ENCODE peak calls at places on chromosomes 1 and 21, in five cellular contexts. P is transverse colon, B is foreskin keratinocyte, I is HCT116, A is adrenal gland. T is an unnamed sample.

GRCh38 chr1:39076127-39076798 is 50.1 kb downstream of the NDUFS5 start:
- DNase-seq in P (peak), B (peak), I (no peak), A (peak), T (no peak)

GRCh38 chr1:157154940-157155514 is 16.8 kb upstream of the ETV3 start:
- DNase-seq in P (peak), B (peak), I (no peak), A (peak), T (no peak)

GRCh38 chr1:23673086-23673813 is 18.4 kb upstream of the RPL11 start:
- DNase-seq in P (peak), B (peak), I (no peak), A (peak), T (no peak)

GRCh38 chr21:46111193-46111571 is 13.3 kb downstream of the COL6A2 start:
- DNase-seq in P (no peak), B (no peak), I (no peak), A (no peak), T (no peak)

GRCh38 chr1:16905112-16905855 is 9.5 kb downstream of the RNU1-2 start:
- DNase-seq in P (peak), B (peak), I (peak), A (peak), T (no peak)

GRCh38 chr1:147760481-147761260 is at the start of gene GJA5:
- DNase-seq in P (no peak), B (peak), I (no peak), A (no peak), T (no peak)

GRCh38 chr21:43785134-43785533 is 4.2 kb upstream of the RRP1 start:
- DNase-seq in P (no peak), B (no peak), I (no peak), A (no peak), T (no peak)

GRCh38 chr1:52727114-52727586 is 897 bp downstream of the ZYG11B start:
- DNase-seq in P (peak), B (no peak), I (no peak), A (no peak), T (no peak)

GRCh38 chr1:93768380-93768863 is 86.8 kb upstream of the BCAR3 start:
- DNase-seq in P (no peak), B (no peak), I (no peak), A (no peak), T (no peak)

GRCh38 chr1:8962812-8963669 is 17.4 kb downstream of the CA6 start:
- DNase-seq in P (peak), B (no peak), I (peak), A (peak), T (no peak)
- H3K27ac ChIP-seq in P (no peak), B (no peak), I (no peak), A (no peak), T (no peak)

GRCh38 chr1:59704721-59705120 is 110.0 kb upstream of the HOOK1 start:
- DNase-seq in P (no peak), B (no peak), I (no peak), A (no peak), T (no peak)

GRCh38 chr1:59709333-59709732 is 105.4 kb upstream of the HOOK1 start:
- DNase-seq in P (no peak), B (no peak), I (no peak), A (no peak), T (no peak)

GRCh38 chr1:59703918-59704378 is 110.8 kb upstream of the HOOK1 start:
- DNase-seq in P (no peak), B (no peak), I (no peak), A (peak), T (no peak)

GRCh38 chr1:59705849-59706599 is 108.7 kb upstream of the HOOK1 start:
- DNase-seq in P (no peak), B (peak), I (no peak), A (no peak), T (no peak)

GRCh38 chr1:59707216-59707615 is 107.5 kb upstream of the HOOK1 start:
- DNase-seq in P (peak), B (peak), I (peak), A (peak), T (no peak)
- H3K27ac ChIP-seq in P (peak), B (peak), I (no peak), A (peak), T (no peak)

DNA sequence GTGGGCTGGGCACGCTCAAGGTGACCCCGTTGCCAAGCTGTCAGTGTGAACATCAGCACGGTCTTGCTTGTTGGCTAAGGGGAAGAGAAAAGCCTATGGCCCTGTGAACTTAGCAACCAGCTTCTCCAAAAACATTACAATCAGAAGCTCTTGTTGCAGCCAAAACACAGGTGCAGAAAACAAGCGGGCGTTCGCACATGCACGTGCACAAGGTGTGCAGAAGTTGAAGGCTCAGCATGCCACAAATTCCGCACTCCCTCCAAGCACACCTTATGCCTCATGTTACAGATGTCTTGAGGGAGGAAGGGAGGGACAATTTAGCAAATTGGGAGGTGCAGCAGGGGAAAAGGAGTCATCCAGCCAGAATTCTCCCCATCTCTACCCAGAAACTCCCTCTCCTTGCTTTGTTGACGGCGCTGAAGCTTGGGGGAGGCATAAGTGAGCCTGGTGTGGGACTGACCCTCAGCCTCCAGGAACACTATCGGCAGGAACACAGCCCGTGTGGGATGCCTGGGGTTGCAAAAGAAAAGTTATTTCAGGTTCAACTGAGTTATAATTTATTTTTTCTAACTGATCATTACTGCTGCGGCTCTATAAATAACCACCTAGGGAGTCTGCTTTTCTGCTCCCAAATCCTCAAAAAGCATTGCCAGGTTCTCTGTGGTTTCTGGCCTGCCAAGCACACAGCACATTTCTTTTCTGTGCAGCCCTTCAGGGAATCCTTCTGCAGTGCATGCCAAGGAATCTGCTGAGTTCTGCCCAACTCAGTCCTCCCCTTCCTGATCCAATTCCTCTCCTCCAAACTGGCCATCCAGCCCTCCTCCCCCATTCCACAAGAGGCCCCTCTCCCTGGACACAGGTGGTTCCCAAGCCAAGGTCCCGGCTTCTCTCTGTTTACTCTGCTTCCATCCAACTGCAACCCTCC is 62.1 kb downstream of the HIVEP3 start:
- DNase-seq in P (no peak), B (no peak), I (no peak), A (no peak), T (no peak)
- H3K27ac ChIP-seq in P (no peak), B (no peak), I (no peak), A (no peak), T (no peak)

GRCh38 chr1:113938192-113938591 is 9.1 kb downstream of the HIPK1 start:
- DNase-seq in P (no peak), B (no peak), I (no peak), A (no peak), T (no peak)

GRCh38 chr1:113942527-113942926 is 13.4 kb downstream of the HIPK1 start:
- DNase-seq in P (no peak), B (no peak), I (no peak), A (no peak), T (no peak)

GRCh38 chr1:113940365-113941244 is 11.5 kb downstream of the HIPK1 start:
- DNase-seq in P (peak), B (no peak), I (no peak), A (no peak), T (no peak)

GRCh38 chr1:113943028-113943811 is 14.1 kb downstream of the HIPK1 start:
- DNase-seq in P (no peak), B (no peak), I (no peak), A (no peak), T (no peak)

GRCh38 chr1:113941245-113941559 is 12.1 kb downstream of the HIPK1 start:
- DNase-seq in P (no peak), B (no peak), I (no peak), A (peak), T (no peak)
- H3K27ac ChIP-seq in P (no peak), B (no peak), I (no peak), A (no peak), T (no peak)

DNA sequence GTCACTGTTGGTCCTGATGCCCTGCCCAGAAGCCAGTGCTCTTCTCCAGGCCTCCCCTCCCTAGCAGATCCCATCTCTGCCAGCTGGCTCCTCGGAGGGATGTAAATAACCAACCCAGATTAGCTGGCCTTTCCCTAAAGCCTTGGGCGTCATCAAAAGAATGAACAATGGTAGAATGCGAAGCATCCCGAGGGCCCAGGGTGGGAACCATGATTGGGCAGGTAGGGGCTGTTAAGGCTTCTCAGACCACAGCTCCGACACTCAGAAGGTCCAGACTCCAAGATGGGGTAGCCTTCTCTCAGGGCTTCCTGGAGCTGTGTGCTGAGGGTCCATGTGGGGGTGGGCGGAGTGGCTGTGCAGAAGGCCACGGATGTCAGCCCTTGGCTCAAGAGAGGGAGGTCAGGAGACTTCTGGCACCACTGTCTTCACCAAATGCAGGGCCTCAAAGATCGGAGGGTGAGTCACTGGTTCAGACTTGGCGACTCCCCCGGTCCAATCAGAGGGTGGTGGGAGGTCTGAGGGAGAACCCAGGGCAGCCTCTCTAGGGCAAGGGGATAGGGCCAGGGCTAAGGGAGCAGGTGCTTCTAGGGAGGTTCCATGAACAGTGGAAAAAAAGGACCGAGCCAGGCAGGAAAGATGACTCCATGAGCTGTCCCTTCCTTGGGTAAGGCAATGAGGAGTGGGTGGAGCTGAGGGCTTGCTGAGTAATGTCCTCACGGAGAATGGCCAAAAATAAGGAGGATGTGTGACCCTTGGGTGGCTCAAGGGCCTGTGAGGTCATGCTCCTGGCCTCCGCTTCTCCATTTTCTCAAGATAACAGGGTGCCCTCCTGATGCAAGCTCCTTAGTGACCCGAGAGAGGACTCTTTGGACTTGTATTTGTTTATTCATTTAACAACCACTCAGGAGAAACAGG is 58.4 kb upstream of the EPS8L3 start:
- DNase-seq in P (no peak), B (no peak), I (no peak), A (peak), T (no peak)
- H3K27ac ChIP-seq in P (peak), B (no peak), I (no peak), A (peak), T (no peak)

GRCh38 chr21:16280731-16281130 is 550.9 kb downstream of the USP25 start:
- DNase-seq in P (no peak), B (no peak), I (no peak), A (no peak), T (no peak)

GRCh38 chr21:16285646-16286223 is 556.0 kb downstream of the USP25 start:
- DNase-seq in P (no peak), B (no peak), I (no peak), A (no peak), T (no peak)

DNA sequence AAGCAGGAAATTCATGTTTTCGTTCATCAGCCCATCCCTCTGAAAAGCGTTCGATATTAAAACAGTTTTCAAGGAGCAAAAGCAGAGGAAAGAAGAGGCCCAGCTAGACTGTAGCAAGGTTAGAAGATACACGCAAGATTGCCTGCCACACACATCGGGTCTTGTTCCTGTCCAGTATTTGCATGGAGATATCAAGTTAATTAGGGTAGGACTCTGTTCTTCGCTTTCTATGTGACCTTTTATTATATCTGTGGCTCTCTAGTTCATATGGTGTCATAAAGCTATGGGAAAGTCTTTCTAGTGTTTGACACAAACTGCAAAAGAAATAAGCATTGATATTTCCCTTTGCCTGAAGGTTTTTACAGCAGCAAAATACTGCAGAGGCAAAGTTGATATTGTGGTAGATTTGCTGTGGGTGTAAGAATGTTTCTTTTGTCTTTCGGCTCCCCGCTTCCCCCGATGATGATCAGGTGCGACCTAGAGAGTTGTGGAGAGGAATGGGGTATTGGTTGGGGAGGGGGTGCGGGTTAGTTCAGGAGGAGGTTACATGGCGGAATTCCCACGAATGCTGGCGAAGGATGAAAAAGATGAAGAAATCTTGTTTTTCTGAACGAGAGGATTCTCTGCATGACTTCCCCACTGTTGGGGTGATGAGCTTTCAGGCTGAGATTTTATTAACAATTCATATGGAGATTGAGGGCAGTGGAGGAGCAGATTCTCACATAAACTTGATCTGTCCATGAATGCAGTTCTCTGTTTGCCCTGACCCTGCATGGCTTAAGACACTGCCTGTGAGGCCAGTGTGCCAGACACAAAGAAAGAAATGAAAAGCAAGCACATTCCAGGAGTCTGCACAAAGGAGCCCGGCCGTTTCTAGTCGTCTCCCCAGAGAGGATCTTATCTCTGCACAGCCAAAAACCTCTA is 550.1 kb downstream of the USP25 start:
- DNase-seq in P (no peak), B (no peak), I (no peak), A (peak), T (peak)
- H3K27ac ChIP-seq in P (peak), B (no peak), I (no peak), A (peak), T (peak)

DNA sequence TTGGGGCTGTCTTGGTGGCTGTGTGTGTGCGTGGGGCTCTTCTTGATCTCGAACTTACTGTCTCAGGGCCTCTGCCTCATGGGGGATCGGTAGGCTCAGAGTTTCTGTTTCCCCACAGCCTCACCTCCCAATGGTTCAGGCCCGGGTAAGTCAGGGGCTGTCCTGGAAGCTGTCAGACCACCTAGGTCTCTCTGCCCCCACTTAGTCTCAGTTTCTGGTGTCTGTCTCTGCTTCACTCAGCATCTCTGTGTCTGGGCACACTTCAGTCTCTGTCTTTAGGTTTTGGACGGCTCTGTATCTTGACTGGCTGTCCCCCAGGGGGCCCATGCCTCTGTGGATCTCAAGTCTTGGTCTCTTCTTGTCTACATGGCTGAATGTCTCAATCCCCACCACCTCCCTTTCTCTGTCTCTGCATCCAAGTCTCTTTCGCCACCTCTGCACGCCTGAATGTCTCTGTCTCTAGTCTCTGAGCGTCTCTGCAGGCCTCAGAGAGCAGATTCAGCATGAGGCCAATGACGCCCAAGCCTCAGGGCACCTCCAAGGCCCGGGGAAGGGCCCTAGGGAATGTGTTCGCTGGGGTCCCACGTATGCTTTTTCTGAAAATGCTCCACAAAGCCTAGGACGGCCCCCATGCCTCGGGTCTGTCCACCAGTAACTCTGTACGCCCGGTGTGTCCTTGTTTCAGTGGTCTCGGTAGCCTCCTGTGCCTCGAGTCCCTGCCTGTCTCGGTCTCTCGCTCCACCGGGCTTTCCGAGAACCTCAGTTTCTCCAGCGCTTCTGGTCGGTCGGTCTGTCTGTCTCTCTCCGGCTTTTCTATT is 821 bp downstream of the FHL3 start:
- DNase-seq in P (no peak), B (no peak), I (no peak), A (peak), T (no peak)
- H3K27ac ChIP-seq in P (peak), B (peak), I (peak), A (peak), T (peak)

GRCh38 chr1:185108324-185108723 is 48.4 kb downstream of the TRMT1L start:
- DNase-seq in P (no peak), B (peak), I (no peak), A (no peak), T (no peak)
- H3K27ac ChIP-seq in P (no peak), B (no peak), I (no peak), A (no peak), T (no peak)

DNA sequence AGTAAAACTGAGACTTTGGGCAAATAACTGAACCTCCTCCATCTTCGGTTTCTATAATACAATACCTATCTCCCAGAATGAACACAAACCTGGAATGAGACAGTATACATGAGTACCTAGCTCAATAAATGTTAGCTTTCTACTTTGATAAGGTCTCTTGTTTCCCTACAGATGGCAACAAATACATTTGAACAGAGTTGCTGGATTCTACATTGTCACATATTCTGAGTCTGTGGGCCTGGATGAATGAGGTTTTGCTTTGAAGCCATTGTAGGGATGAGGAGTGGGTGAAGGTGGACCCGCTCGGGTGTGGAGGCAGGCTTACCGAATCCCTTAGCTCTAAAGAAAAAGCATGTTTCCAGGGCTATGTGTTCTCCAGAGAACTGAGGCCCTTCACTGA is 13.9 kb upstream of the FYB2 start:
- DNase-seq in P (no peak), B (no peak), I (no peak), A (no peak), T (no peak)
- H3K27ac ChIP-seq in P (no peak), B (no peak), I (no peak), A (no peak), T (no peak)

GRCh38 chr1:206969090-206969489 is 1.2 kb downstream of the FCAMR start:
- DNase-seq in P (peak), B (peak), I (no peak), A (no peak), T (no peak)
- H3K27ac ChIP-seq in P (peak), B (no peak), I (no peak), A (no peak), T (no peak)